ENCODE peak calls at places on chromosome 22, in seven cellular contexts. W is myocyte; O is hippocampal formation; E is GM12891; R is heart right ventricle; J is fibroblast of pulmonary artery; Z is CD4-positive, alpha-beta T cell. G is an unnamed sample.

GRCh38 chr22:42132457-42132856 is 1.8 kb upstream of the CYP2D6 start:
- DNase-seq in W (no peak), O (no peak), E (no peak), R (no peak), J (no peak), Z (no peak), G (no peak)

GRCh38 chr22:37601540-37602442 is 6.8 kb upstream of the GGA1 start:
- DNase-seq in W (peak; percentile 29), O (no peak), E (no peak), R (no peak), J (peak; percentile 50), Z (no peak), G (peak; percentile 73)

GRCh38 chr22:44046485-44047141 is 22.5 kb downstream of the PARVB start:
- DNase-seq in W (no peak), O (no peak), E (no peak), R (peak; percentile 62), J (no peak), Z (no peak), G (no peak)

GRCh38 chr22:39216143-39216490 is 28.7 kb downstream of the PDGFB start:
- DNase-seq in W (no peak), O (no peak), E (no peak), R (no peak), J (no peak), Z (no peak), G (no peak)

GRCh38 chr22:50576070-50576469 is 2.2 kb downstream of the CPT1B start:
- DNase-seq in W (no peak), O (no peak), E (no peak), R (no peak), J (peak; percentile 71), Z (no peak), G (peak; percentile 31)

GRCh38 chr22:29458551-29458950 is 20.2 kb downstream of the RFPL1 start:
- DNase-seq in W (no peak), O (no peak), E (no peak), R (no peak), J (no peak), Z (no peak), G (no peak)

GRCh38 chr22:39690901-39691620 is 120.5 kb downstream of the CACNA1I start:
- DNase-seq in W (no peak), O (no peak), E (no peak), R (no peak), J (peak; percentile 3), Z (no peak), G (peak; percentile 3)

GRCh38 chr22:49494555-49494954 is 333.1 kb downstream of the BRD1 start:
- DNase-seq in W (no peak), O (no peak), E (no peak), R (no peak), J (no peak), Z (no peak), G (no peak)

GRCh38 chr22:49235463-49236300 is 592.0 kb downstream of the BRD1 start:
- DNase-seq in W (no peak), O (no peak), E (no peak), R (no peak), J (no peak), Z (no peak), G (no peak)

GRCh38 chr22:27867114-27867957 is 51.7 kb downstream of the PITPNB start:
- DNase-seq in W (no peak), O (no peak), E (no peak), R (no peak), J (peak; percentile 56), Z (no peak), G (peak; percentile 62)

GRCh38 chr22:31291716-31292644 is at the start of gene PIK3IP1:
- DNase-seq in W (peak; percentile 84), O (peak; percentile 96), E (peak; percentile 57), R (peak; percentile 94), J (peak; percentile 92), Z (peak; percentile 84), G (peak; percentile 95)

GRCh38 chr22:37503850-37504249 is 15.4 kb downstream of the CARD10 start:
- DNase-seq in W (peak; percentile 35), O (no peak), E (no peak), R (no peak), J (no peak), Z (no peak), G (no peak)

GRCh38 chr22:39039306-39040126 is 1.1 kb upstream of the APOBEC3F start:
- DNase-seq in W (no peak), O (no peak), E (no peak), R (no peak), J (no peak), Z (no peak), G (no peak)

GRCh38 chr22:46454910-46455269 is 82.5 kb downstream of the CELSR1 start:
- DNase-seq in W (no peak), O (no peak), E (no peak), R (no peak), J (no peak), Z (no peak), G (peak; percentile 9)

GRCh38 chr22:20533879-20534265 is 26.5 kb downstream of the MED15 start:
- DNase-seq in W (no peak), O (no peak), E (no peak), R (no peak), J (no peak), Z (no peak), G (no peak)

GRCh38 chr22:30717331-30717921 is 22.8 kb downstream of the OSBP2 start:
- DNase-seq in W (peak; percentile 75), O (no peak), E (no peak), R (no peak), J (peak; percentile 78), Z (no peak), G (peak; percentile 54)

GRCh38 chr22:21026783-21027692 is 5.3 kb downstream of the SLC7A4 start:
- DNase-seq in W (peak; percentile 80), O (no peak), E (no peak), R (no peak), J (peak; percentile 67), Z (no peak), G (peak; percentile 50)

GRCh38 chr22:45425101-45425500 is 11.6 kb downstream of the RIBC2 start:
- DNase-seq in W (peak; percentile 16), O (no peak), E (no peak), R (no peak), J (peak; percentile 29), Z (no peak), G (peak; percentile 41)

GRCh38 chr22:37172266-37173245 is 15.5 kb downstream of the C1QTNF6 start:
- DNase-seq in W (no peak), O (no peak), E (no peak), R (no peak), J (no peak), Z (no peak), G (no peak)

GRCh38 chr22:20952544-20953341 is 14.3 kb upstream of the AIFM3 start:
- DNase-seq in W (peak; percentile 47), O (no peak), E (no peak), R (no peak), J (no peak), Z (no peak), G (no peak)

GRCh38 chr22:48753381-48753730 is 1074.3 kb downstream of the BRD1 start:
- DNase-seq in W (no peak), O (no peak), E (no peak), R (no peak), J (no peak), Z (no peak), G (no peak)

GRCh38 chr22:46618104-46618647 is 2.0 kb upstream of the GRAMD4 start:
- DNase-seq in W (no peak), O (no peak), E (no peak), R (no peak), J (no peak), Z (no peak), G (no peak)

GRCh38 chr22:17387356-17387755 is 18.1 kb downstream of the CECR2 start:
- DNase-seq in W (no peak), O (no peak), E (no peak), R (no peak), J (no peak), Z (no peak), G (no peak)

GRCh38 chr22:22460635-22461034 is 47.9 kb downstream of the ZNF280B start:
- DNase-seq in W (no peak), O (no peak), E (no peak), R (no peak), J (peak; percentile 13), Z (no peak), G (peak; percentile 22)

GRCh38 chr22:27133951-27134664 is 476.7 kb downstream of the MIAT start:
- DNase-seq in W (peak; percentile 73), O (no peak), E (peak; percentile 19), R (no peak), J (peak; percentile 82), Z (no peak), G (peak; percentile 94)

GRCh38 chr22:36671398-36671797 is 32.2 kb downstream of the CACNG2 start:
- DNase-seq in W (peak; percentile 3), O (no peak), E (no peak), R (no peak), J (no peak), Z (no peak), G (no peak)

GRCh38 chr22:32804036-32804435 is 2.5 kb downstream of the TIMP3 start:
- DNase-seq in W (no peak), O (no peak), E (no peak), R (no peak), J (peak; percentile 46), Z (no peak), G (peak; percentile 62)

GRCh38 chr22:26471522-26471921 is 12.1 kb downstream of the HPS4 start:
- DNase-seq in W (peak; percentile 95), O (no peak), E (no peak), R (no peak), J (peak; percentile 53), Z (no peak), G (peak; percentile 79)

G was measured in iris pigment epithelial cell.